ENCODE peak calls at places on chromosomes 13 and 19, in eight cellular contexts. Q is body of pancreas; O is CD4-positive, alpha-beta T cell; U is dermis microvascular lymphatic vessel endothelial cell; D is stimulated activated CD4-positive, alpha-beta T cell treated with anti-CD3 and anti-CD28 coated beads, Interleukin-1b, Interleukin-23, amount 100 ng/mL, for 48 hours; N is activated T-helper 9 cell treated with anti-CD3 and anti-CD28 coated beads, Interleukin-2, amount 50 U/mL, for 16 hours; G is fibroblast of the aortic adventitia; C is epithelial cell of proximal tubule. V is an unnamed sample.

GRCh38 chr19:19040417-19040816 is 7.0 kb downstream of the ARMC6 start:
- DNase-seq in Q (peak; percentile 90), O (no peak), U (peak; percentile 20), D (no peak), N (no peak), G (peak; percentile 98), C (no peak), V (no peak)

GRCh38 chr13:92590503-92590908 is 636.1 kb upstream of the GPC6 start:
- DNase-seq in Q (no peak), O (no peak), U (no peak), D (no peak), N (no peak), G (peak; percentile 4), C (no peak), V (no peak)

GRCh38 chr13:82688400-82688999 is 1193.8 kb downstream of the SLITRK1 start:
- DNase-seq in Q (no peak), O (no peak), U (no peak), D (no peak), N (no peak), G (peak; percentile 43), C (no peak), V (no peak)

GRCh38 chr19:47723573-47723923 is 10.3 kb downstream of the EHD2 start:
- DNase-seq in Q (peak; percentile 89), O (no peak), U (no peak), D (peak; percentile 63), N (no peak), G (peak; percentile 92), C (no peak), V (no peak)

GRCh38 chr13:27442071-27442647 is 8.2 kb downstream of the MTIF3 start:
- DNase-seq in Q (no peak), O (peak; percentile 22), U (no peak), D (peak; percentile 12), N (no peak), G (no peak), C (no peak), V (no peak)

GRCh38 chr19:21492932-21493906 is 12.2 kb upstream of the ZNF429 start:
- DNase-seq in Q (no peak), O (no peak), U (no peak), D (no peak), N (no peak), G (no peak), C (no peak), V (no peak)

GRCh38 chr19:55679343-55680257 is 4.6 kb downstream of the EPN1 start:
- DNase-seq in Q (no peak), O (no peak), U (no peak), D (peak; percentile 42), N (no peak), G (no peak), C (peak; percentile 37), V (no peak)

GRCh38 chr19:18634612-18635290 is 2.1 kb upstream of the KLHL26 start:
- DNase-seq in Q (no peak), O (no peak), U (no peak), D (no peak), N (no peak), G (peak; percentile 32), C (no peak), V (no peak)

GRCh38 chr13:80338781-80339577 is 1.9 kb downstream of the SPRY2 start:
- DNase-seq in Q (peak; percentile 79), O (no peak), U (peak; percentile 38), D (peak; percentile 5), N (no peak), G (peak; percentile 93), C (no peak), V (peak; percentile 34)

GRCh38 chr13:106573279-106573831 is 5.4 kb upstream of the ARGLU1 start:
- DNase-seq in Q (peak; percentile 23), O (no peak), U (no peak), D (no peak), N (no peak), G (peak; percentile 82), C (no peak), V (no peak)